ENCODE peak calls at places on chromosomes 12 and 14, in eight cellular contexts. K is right cardiac atrium; D is trophoblast cell; S is body of pancreas; U is RWPE2; O is thoracic aorta; C is GM23338; N is CD8-positive, alpha-beta T cell. I is an unnamed sample.

GRCh38 chr12:121013715-121014114 is 2.6 kb downstream of the C12orf43 start:
- DNase-seq in C (no peak), S (no peak), N (no peak), U (no peak), D (no peak), O (no peak), K (no peak), I (no peak)

GRCh38 chr14:45249847-45250575 is 3.0 kb downstream of the MIS18BP1 start:
- DNase-seq in N (no peak), U (no peak), O (no peak), C (no peak), K (peak; percentile 46), S (no peak), D (no peak), I (no peak)

GRCh38 chr14:62301911-62302310 is 539.7 kb downstream of the SNAPC1 start:
- DNase-seq in D (no peak), O (no peak), N (no peak), U (no peak), S (no peak), C (no peak), K (no peak), I (no peak)

GRCh38 chr12:57133916-57134315 is 5.6 kb downstream of the LRP1 start:
- DNase-seq in C (no peak), U (no peak), O (no peak), N (no peak), S (no peak), K (peak; percentile 90), D (no peak), I (no peak)

GRCh38 chr14:100893228-100893601 is 10.3 kb downstream of the RTL1 start:
- DNase-seq in S (peak; percentile 5), O (no peak), C (no peak), N (no peak), K (no peak), U (no peak), D (no peak), I (no peak)

GRCh38 chr12:73629171-73629570 is 908.5 kb upstream of the ATXN7L3B start:
- DNase-seq in D (no peak), C (no peak), S (no peak), U (no peak), N (no peak), K (no peak), O (no peak), I (no peak)

GRCh38 chr14:69780092-69780491 is 13.2 kb downstream of the SRSF5 start:
- DNase-seq in D (no peak), U (no peak), K (no peak), O (no peak), N (no peak), S (no peak), C (no peak), I (no peak)

GRCh38 chr14:99447739-99448138 is 32.9 kb downstream of the SETD3 start:
- DNase-seq in O (no peak), C (no peak), N (no peak), K (no peak), D (no peak), S (no peak), U (no peak), I (no peak)

GRCh38 chr12:106178582-106178981 is 39.8 kb upstream of the NUAK1 start:
- DNase-seq in K (no peak), N (no peak), U (no peak), C (peak; percentile 8), S (no peak), D (peak; percentile 66), O (no peak), I (no peak)

GRCh38 chr14:68795602-68796417 is 2.9 kb upstream of the ZFP36L1 start:
- DNase-seq in O (no peak), N (peak; percentile 82), K (peak; percentile 95), D (peak; percentile 80), C (peak; percentile 88), U (peak; percentile 83), S (peak; percentile 85), I (peak; percentile 93)

GRCh38 chr14:95300697-95301526 is 18.8 kb downstream of the CLMN start:
- DNase-seq in K (no peak), O (no peak), D (no peak), N (no peak), U (peak; percentile 38), C (no peak), S (no peak), I (no peak)

GRCh38 chr14:92436115-92436776 is 77.3 kb upstream of the RIN3 start:
- DNase-seq in D (no peak), S (no peak), N (no peak), K (no peak), O (no peak), C (no peak), U (no peak), I (no peak)

GRCh38 chr14:69685716-69686115 is 74.3 kb downstream of the SUSD6 start:
- DNase-seq in C (no peak), S (peak; percentile 71), U (no peak), N (no peak), D (no peak), O (no peak), K (peak; percentile 93), I (no peak)

GRCh38 chr12:27627123-27627835 is 69.0 kb upstream of the REP15 start:
- DNase-seq in C (no peak), D (no peak), S (no peak), N (no peak), O (peak; percentile 46), U (no peak), K (no peak), I (no peak)

DNA sequence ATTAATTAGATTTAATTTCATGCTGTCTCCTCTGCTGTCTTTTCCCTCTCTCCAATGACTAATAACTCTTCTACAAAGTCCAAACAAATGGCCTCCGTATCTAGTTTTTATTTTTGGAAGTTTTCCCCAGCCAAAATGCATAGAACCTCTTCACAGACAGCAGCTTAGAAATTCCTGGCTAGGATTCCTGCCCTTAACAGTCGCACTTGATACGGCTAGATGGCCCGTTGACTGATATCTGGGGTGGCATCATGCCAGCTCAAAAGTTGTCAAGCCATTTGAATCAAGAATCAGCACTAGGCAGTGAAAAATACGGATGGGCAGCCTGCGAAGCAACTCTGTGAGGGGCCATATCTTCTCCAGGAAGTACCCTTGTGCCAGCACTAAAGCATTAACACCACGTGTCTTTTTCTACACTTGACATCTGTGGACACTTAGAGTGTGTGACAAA is 39.0 kb upstream of the KRR1 start:
- DNase-seq in C (no peak), D (no peak), K (peak; percentile 60), S (peak; percentile 22), N (no peak), O (no peak), U (no peak), I (no peak)
- H3K27ac ChIP-seq in C (no peak overlapping the region), D (no peak overlapping the region), K (peak overlapping the region; percentile 8), S (no peak overlapping the region), N (no peak overlapping the region), O (no peak overlapping the region), U (no peak overlapping the region), I (no peak overlapping the region)

DNA sequence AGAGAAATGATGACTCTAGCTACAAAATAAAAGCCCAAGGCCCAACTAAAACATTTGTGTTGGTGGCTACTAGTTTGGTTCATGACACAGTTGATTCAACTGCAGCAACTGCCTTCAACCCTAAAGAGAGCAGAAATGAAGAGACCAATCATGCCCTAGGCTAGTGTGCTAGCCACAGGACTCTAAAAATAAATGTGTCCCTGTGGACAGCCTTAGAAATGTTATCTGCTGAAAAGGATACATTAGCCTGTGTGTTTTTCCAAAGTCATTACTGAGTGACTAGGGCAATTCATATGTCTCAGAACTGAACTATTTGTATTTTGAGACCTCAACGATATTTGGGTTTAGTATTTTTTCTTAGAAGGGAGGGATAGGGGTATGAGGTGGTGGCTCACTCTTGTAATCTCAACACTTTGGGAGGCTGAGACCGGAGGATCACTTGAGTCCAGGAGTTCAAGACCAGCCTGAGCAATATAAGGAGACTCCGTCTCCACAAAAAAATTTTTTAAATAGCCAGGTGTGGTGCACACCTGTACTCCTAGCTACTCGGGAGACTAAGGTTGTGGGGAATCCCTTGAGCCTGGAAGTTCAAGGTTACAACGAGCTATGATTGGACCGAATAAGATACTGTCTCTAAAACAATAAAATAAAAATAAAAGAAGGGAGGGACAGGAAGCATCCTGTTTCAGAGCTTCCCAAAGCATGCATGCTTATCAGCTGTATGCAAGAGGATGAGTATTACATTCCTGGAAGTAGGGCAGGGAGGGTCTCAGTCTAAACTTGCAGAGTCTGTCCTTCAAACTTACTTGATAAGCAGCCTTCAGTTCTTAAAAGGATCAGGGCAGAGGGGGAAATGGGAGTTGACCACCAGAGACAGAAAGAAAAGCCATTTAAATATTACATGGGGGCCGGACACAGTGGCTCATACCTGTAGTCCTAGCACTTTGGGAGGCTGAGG is 29.6 kb upstream of the NAP1L1 start:
- DNase-seq in K (no peak), C (no peak), D (peak; percentile 37), N (no peak), O (no peak), U (no peak), S (no peak), I (no peak)
- H3K4me3 ChIP-seq in K (no peak overlapping the region), C (no peak overlapping the region), D (no peak overlapping the region), N (no peak overlapping the region), O (no peak overlapping the region), U (no peak overlapping the region), S (no peak overlapping the region), I (no peak overlapping the region)

DNA sequence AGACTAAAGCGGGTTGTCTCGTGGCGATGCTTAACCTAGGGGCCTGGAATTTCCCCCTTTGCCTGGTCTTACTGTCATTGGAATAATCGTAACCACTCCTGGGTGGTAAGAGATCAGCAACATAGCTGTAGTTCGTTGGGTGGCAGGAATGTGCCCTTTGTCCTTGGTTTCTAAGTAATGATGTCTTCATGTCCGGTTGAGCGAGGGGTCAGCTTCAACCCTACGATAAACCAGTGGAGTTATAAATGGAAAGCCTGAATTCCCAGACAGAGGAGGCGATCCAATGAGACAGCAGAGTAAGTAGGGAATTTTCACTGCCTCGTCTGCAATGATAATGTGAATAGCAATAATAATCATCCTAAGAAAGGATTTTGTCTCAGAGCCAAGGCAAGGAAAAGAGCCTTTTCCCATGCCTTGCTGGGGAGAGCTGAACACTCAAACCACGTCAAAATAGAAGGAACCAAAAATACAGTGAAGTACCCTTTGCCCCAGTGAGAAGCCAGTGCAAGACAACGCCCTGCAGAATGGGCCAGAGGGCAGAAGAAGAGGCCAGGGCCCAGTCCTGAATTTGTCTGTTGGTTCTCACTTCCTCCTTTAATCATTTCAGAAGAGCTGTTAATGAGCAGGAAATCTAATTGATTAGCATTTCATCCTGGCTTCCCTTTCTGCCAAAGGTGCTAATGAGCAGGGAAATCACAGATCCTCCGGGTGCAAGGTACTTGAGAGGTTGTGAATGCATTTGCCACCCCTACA is 330.7 kb downstream of the CACNA1C start:
- DNase-seq in O (no peak), U (no peak), N (no peak), K (no peak), D (no peak), S (no peak), C (no peak), I (no peak)
- H3K27me3 ChIP-seq in O (no peaks in the 10 kb centered on the region), U (peaks cover 44% of the 10 kb centered on the region), N (no peaks in the 10 kb centered on the region), K (no peaks in the 10 kb centered on the region), D (no peaks in the 10 kb centered on the region), S (no peaks in the 10 kb centered on the region), C (no peaks in the 10 kb centered on the region), I (no peaks in the 10 kb centered on the region)

DNA sequence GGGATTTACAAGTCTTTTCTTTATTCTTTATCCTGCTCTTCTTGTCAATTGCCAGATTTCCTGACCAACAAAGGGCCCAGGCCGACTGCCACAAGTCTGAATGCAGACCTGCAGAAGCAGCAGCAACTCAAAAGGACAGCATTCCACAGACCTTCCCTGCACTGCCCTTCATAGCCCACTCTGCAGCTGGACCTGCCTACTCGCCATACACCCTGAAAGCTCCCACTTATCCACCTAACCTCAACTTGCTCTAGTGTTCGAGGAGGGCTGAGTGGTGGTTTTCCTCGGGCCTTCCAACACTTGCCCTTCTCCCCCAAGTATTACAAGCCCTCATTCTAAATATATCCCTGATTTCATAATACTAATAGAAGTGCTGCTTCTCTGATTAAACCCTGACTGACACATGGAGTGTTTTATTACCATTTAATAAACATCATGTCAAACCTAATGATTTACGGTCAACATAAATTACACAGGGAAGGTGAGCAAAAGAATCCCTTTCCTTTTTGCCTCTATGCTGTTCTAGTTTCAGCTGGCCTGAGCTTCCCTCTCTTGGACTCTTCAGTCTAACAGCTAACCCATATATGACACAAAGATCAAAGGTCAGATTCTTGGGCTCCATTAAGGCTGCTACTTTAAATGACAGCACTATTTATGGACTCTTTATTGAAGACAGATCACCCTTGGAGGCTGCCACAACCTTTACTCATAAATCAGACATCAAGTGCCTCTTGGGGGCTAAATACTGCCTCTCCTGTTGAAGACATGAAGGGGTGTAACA is 1546.9 kb upstream of the TMEM132C start:
- DNase-seq in O (no peak), K (no peak), U (no peak), N (no peak), S (no peak), C (no peak), D (no peak), I (no peak)
- H3K27ac ChIP-seq in O (no peak overlapping the region), K (no peak overlapping the region), U (no peak overlapping the region), N (no peak overlapping the region), S (no peak overlapping the region), C (no peak overlapping the region), D (peak overlapping the region; percentile 97), I (no peak overlapping the region)

I was measured in CD4-positive, alpha-beta memory T cell.